ENCODE peak calls at places on chromosomes 12 and 14, in four cellular contexts. C, N, W and V are unnamed samples. For H3K36me3, the result is how much of the 10 kb centered on the place peaks cover.

GRCh38 chr14:52913271-52913670 is 37.6 kb downstream of the FERMT2 start:
- DNase-seq in C (no peak), W (no peak), N (no peak), V (no peak)

GRCh38 chr12:57574795-57575194 is 16.2 kb upstream of the PIP4K2C start:
- DNase-seq in C (no peak), N (no peak), W (no peak), V (no peak)

GRCh38 chr12:22874151-22874550 is 249.2 kb downstream of the ETNK1 start:
- DNase-seq in W (no peak), N (no peak), C (no peak), V (no peak)

GRCh38 chr14:103832046-103832445 is 15.3 kb downstream of the PPP1R13B start:
- DNase-seq in N (no peak), W (no peak), C (no peak), V (no peak)

GRCh38 chr12:13144266-13144828 is 40.9 kb upstream of the GSG1 start:
- DNase-seq in C (no peak), N (no peak), W (no peak), V (no peak)

GRCh38 chr14:22113401-22113800 is 439.8 kb upstream of the OR4E1 start:
- DNase-seq in N (no peak), C (no peak), W (no peak), V (no peak)

GRCh38 chr12:125185740-125186470 is 120.7 kb downstream of the AACS start:
- DNase-seq in W (peak), C (peak), N (peak), V (peak)

GRCh38 chr12:28933864-28934527 is 215.1 kb upstream of the FAR2 start:
- DNase-seq in W (no peak), C (no peak), N (no peak), V (no peak)

GRCh38 chr12:112906712-112907414 is at the start of gene OAS1:
- DNase-seq in N (peak), W (peak), C (peak), V (peak)

GRCh38 chr12:88044035-88044434 is 14.8 kb upstream of the C12orf50 start:
- DNase-seq in N (no peak), C (no peak), W (no peak), V (no peak)
- H3K36me3 ChIP-seq in N (half or more), C (half or more), W (under half), V (half or more)

GRCh38 chr12:14430394-14430986 is 65.0 kb downstream of the ATF7IP start:
- DNase-seq in W (no peak), C (no peak), N (no peak), V (no peak)
- H3K36me3 ChIP-seq in W (under half), C (under half), N (under half), V (half or more)

GRCh38 chr12:6569312-6569711 is 1.2 kb upstream of the NOP2 start:
- DNase-seq in W (no peak), N (no peak), C (no peak), V (no peak)

GRCh38 chr12:6569786-6570185 is 1.7 kb upstream of the NOP2 start:
- DNase-seq in C (no peak), N (no peak), W (no peak), V (no peak)

GRCh38 chr12:6567112-6567680 is 895 bp downstream of the NOP2 start:
- DNase-seq in W (no peak), N (no peak), C (no peak), V (peak)

GRCh38 chr12:6570264-6570887 is 2.3 kb upstream of the NOP2 start:
- DNase-seq in C (peak), W (peak), N (peak), V (peak)

GRCh38 chr12:6567824-6568617 is at the start of gene NOP2:
- DNase-seq in N (peak), W (peak), C (peak), V (peak)
- H3K36me3 ChIP-seq in N (half or more), W (under half), C (half or more), V (under half)

GRCh38 chr12:116933512-116934246 is 22.9 kb downstream of the FBXW8 start:
- DNase-seq in W (no peak), N (no peak), C (no peak), V (no peak)
- H3K36me3 ChIP-seq in W (under half), N (under half), C (under half), V (under half)

GRCh38 chr12:121519227-121519626 is 61.6 kb downstream of the KDM2B start:
- DNase-seq in W (no peak), N (no peak), C (no peak), V (no peak)
- H3K36me3 ChIP-seq in W (under half), N (under half), C (half or more), V (under half)

DNA sequence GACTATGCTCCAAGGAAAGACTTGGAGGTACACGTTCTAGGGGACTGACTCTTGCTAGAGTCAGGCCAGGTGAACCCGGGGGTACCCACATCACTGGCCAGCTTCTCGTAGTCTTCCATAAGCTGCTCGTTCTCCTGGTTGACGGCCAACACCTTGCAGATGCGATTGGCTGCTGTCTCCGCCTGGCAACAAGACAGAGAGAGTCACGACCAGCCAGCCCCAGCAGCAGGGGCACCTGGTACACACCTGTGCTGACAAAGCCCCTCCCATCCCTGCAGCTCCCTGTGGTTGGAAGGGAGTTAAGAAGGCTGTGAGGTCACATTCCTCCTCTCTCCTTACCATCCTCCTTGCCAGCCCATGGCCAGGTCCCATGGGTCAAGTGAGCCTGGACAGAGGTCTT is 85.5 kb downstream of the ACTN1 start:
- DNase-seq in C (no peak), N (no peak), W (no peak), V (no peak)
- H3K36me3 ChIP-seq in C (half or more), N (half or more), W (under half), V (under half)

GRCh38 chr14:45112886-45113772 is 21.2 kb downstream of the FKBP3 start:
- DNase-seq in N (no peak), W (no peak), C (no peak), V (no peak)
- H3K36me3 ChIP-seq in N (half or more), W (half or more), C (half or more), V (half or more)

GRCh38 chr12:109452489-109452888 is 24.6 kb downstream of the KCTD10 start:
- DNase-seq in W (no peak), C (no peak), N (no peak), V (no peak)

GRCh38 chr12:109459247-109459646 is 17.9 kb downstream of the KCTD10 start:
- DNase-seq in C (no peak), N (no peak), W (no peak), V (no peak)

GRCh38 chr12:109458086-109458485 is 19.0 kb downstream of the KCTD10 start:
- DNase-seq in W (no peak), N (no peak), C (no peak), V (no peak)

GRCh38 chr12:109458771-109459208 is 18.3 kb downstream of the KCTD10 start:
- DNase-seq in N (no peak), W (no peak), C (no peak), V (no peak)

DNA sequence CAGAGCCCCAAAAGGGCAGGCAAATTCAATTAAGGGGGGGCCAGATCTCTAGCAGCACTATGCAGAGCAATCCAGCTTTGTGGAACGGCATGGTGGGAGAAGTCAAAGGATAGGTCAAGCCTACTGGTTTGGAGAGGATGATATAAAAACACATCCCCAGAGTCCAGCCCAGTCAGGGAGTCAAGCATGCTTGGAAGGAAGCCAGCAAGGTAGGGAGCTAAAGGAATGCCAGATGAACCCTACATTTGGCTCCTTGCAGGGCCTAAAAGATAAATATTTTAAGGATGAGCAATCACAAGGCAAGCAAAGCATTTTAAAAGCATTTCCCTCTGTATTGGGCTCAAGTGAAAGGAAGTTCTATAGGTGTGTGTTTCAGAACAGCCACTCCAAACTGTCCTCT is 21.4 kb downstream of the KCTD10 start:
- DNase-seq in C (no peak), N (no peak), W (no peak), V (no peak)
- H3K36me3 ChIP-seq in C (half or more), N (half or more), W (half or more), V (under half)

GRCh38 chr12:104307655-104308000 is 4.1 kb downstream of the EID3 start:
- DNase-seq in C (no peak), W (no peak), N (no peak), V (peak)
- H3K36me3 ChIP-seq in C (half or more), W (under half), N (under half), V (under half)

GRCh38 chr14:68881396-68881795 is 88.5 kb upstream of the ZFP36L1 start:
- DNase-seq in C (no peak), N (no peak), W (no peak), V (no peak)

GRCh38 chr14:68879321-68879781 is 86.5 kb upstream of the ZFP36L1 start:
- DNase-seq in N (no peak), C (no peak), W (no peak), V (no peak)

GRCh38 chr14:68880581-68881105 is 87.8 kb upstream of the ZFP36L1 start:
- DNase-seq in C (no peak), W (no peak), N (no peak), V (no peak)

GRCh38 chr14:68878908-68879307 is 86.0 kb upstream of the ZFP36L1 start:
- DNase-seq in W (no peak), C (no peak), N (no peak), V (no peak)

GRCh38 chr14:68879841-68880575 is 87.1 kb upstream of the ZFP36L1 start:
- DNase-seq in C (no peak), N (no peak), W (no peak), V (no peak)
- H3K36me3 ChIP-seq in C (half or more), N (half or more), W (half or more), V (under half)